ENCODE peak calls at places on chromosomes 5 and 9, in four cellular contexts. One of them, this sample, is unnamed.

GRCh38 chr9:14768561-14769234 is 46.2 kb upstream of the CER1 start:
- DNase-seq in K562: peak; percentile 17
- DNase-seq in esophagus squamous epithelium: no peak
- DNase-seq in neuronal stem cell: peak; percentile 63
- DNase-seq in this sample: no peak

GRCh38 chr5:35863159-35863558 is 6.5 kb downstream of the IL7R start:
- DNase-seq in esophagus squamous epithelium: no peak
- DNase-seq in K562: no peak
- DNase-seq in neuronal stem cell: no peak
- DNase-seq in this sample: no peak

GRCh38 chr5:68251386-68251785 is 35.8 kb downstream of the PIK3R1 start:
- DNase-seq in esophagus squamous epithelium: no peak
- DNase-seq in K562: no peak
- DNase-seq in neuronal stem cell: no peak
- DNase-seq in this sample: no peak

GRCh38 chr5:2029206-2029605 is 146.5 kb upstream of the IRX4 start:
- DNase-seq in K562: no peak
- DNase-seq in esophagus squamous epithelium: no peak
- DNase-seq in neuronal stem cell: no peak
- DNase-seq in this sample: no peak

GRCh38 chr5:31361906-31362900 is 168.7 kb downstream of the CDH6 start:
- DNase-seq in esophagus squamous epithelium: no peak
- DNase-seq in neuronal stem cell: no peak
- DNase-seq in K562: no peak
- DNase-seq in this sample: no peak

GRCh38 chr9:133074111-133074651 is 12.4 kb downstream of the CEL start:
- DNase-seq in neuronal stem cell: no peak
- DNase-seq in K562: peak; percentile 21
- DNase-seq in esophagus squamous epithelium: no peak
- DNase-seq in this sample: no peak

GRCh38 chr5:101244621-101245020 is 341.5 kb upstream of the ST8SIA4 start:
- DNase-seq in esophagus squamous epithelium: no peak
- DNase-seq in neuronal stem cell: no peak
- DNase-seq in K562: no peak
- DNase-seq in this sample: no peak

GRCh38 chr5:179275381-179275878 is 69.8 kb downstream of the ADAMTS2 start:
- DNase-seq in K562: no peak
- DNase-seq in esophagus squamous epithelium: no peak
- DNase-seq in neuronal stem cell: no peak
- DNase-seq in this sample: no peak

GRCh38 chr9:130156672-130157071 is 15.5 kb upstream of the NCS1 start:
- DNase-seq in K562: no peak
- DNase-seq in neuronal stem cell: no peak
- DNase-seq in esophagus squamous epithelium: no peak
- DNase-seq in this sample: no peak

GRCh38 chr5:11289208-11289607 is 528.2 kb upstream of the DAP start:
- DNase-seq in esophagus squamous epithelium: no peak
- DNase-seq in K562: no peak
- DNase-seq in neuronal stem cell: no peak
- DNase-seq in this sample: no peak
- H3K27ac ChIP-seq in esophagus squamous epithelium: no peak overlapping the region
- H3K27ac ChIP-seq in K562: no peak overlapping the region
- H3K27ac ChIP-seq in neuronal stem cell: no peak overlapping the region
- H3K27ac ChIP-seq in this sample: no peak overlapping the region

DNA sequence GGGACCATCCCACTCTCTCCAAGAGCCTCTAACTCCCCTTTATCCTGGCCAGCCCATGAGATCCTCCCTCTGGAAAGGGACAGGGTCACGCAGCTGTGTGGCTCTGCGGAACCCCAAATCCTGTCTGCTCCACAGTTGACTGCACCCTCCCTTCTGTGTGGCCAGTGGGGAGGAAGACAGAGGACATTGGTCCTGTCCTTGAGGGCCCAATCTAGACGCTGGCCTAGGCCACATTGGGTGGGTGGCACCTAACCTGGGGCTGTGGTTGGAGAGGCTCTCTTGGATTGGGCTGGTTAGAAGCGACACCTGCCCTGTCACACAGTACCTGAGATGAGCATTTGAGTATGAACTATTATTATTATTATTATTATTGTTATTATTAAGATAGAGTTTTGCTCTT is 12.6 kb upstream of the NXNL2 start:
- DNase-seq in esophagus squamous epithelium: no peak
- DNase-seq in K562: no peak
- DNase-seq in neuronal stem cell: no peak
- DNase-seq in this sample: no peak
- H3K27ac ChIP-seq in esophagus squamous epithelium: no peak overlapping the region
- H3K27ac ChIP-seq in K562: no peak overlapping the region
- H3K27ac ChIP-seq in neuronal stem cell: no peak overlapping the region
- H3K27ac ChIP-seq in this sample: no peak overlapping the region

GRCh38 chr9:116144038-116144437 is 9.6 kb upstream of the PAPPA start:
- DNase-seq in esophagus squamous epithelium: no peak
- DNase-seq in K562: no peak
- DNase-seq in neuronal stem cell: no peak
- DNase-seq in this sample: no peak
- H3K27ac ChIP-seq in esophagus squamous epithelium: peak overlapping the region; percentile 63
- H3K27ac ChIP-seq in K562: no peak overlapping the region
- H3K27ac ChIP-seq in neuronal stem cell: no peak overlapping the region
- H3K27ac ChIP-seq in this sample: no peak overlapping the region

DNA sequence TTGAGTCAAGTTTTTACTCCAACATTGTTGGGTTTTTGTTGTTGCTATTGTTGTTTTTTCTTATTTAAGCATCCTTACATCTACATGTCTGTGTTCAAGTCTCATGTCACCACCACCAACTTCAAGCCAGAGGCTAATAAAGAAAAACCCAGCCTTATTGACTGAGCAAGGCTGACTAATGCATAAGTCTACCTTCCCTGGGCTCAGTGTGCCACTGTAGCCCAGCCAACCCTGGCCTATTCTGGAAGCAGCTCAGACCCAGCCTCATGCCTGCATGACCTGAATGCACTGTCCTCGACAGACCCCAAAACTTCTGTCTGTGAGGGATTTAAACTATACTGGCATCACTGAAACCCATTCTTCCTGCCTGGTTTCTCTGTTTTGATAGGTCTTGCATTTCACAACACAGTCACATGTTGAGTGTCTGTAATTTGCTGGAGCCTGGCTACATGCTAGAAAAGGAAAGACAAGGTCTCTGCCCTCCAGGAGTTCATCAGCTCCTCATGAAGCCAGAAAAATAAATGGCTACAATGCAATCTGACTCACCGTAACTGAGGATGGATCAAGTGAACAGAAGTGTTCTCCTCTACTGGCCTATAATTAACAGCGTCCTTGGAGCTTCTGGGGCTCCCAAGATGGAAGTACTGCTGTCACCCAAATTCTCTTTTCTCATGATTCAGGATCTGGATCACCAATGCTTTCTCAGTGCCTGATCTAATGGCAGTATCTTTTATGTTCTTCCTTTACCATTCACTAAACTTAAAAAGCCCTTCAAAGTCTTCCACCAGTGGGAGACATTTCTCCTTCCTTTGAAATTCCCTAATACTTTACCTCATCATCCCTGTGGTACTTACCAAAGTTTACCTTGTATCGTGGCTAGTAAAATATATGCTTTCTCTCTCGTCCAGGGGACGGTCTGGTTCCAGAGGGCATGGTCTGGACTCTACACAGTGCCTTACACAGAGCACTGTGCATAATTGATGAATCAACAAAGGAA is 103.9 kb upstream of the IFNE start:
- DNase-seq in neuronal stem cell: no peak
- DNase-seq in esophagus squamous epithelium: no peak
- DNase-seq in K562: no peak
- DNase-seq in this sample: no peak
- H3K27ac ChIP-seq in neuronal stem cell: no peak overlapping the region
- H3K27ac ChIP-seq in esophagus squamous epithelium: no peak overlapping the region
- H3K27ac ChIP-seq in K562: no peak overlapping the region
- H3K27ac ChIP-seq in this sample: no peak overlapping the region

DNA sequence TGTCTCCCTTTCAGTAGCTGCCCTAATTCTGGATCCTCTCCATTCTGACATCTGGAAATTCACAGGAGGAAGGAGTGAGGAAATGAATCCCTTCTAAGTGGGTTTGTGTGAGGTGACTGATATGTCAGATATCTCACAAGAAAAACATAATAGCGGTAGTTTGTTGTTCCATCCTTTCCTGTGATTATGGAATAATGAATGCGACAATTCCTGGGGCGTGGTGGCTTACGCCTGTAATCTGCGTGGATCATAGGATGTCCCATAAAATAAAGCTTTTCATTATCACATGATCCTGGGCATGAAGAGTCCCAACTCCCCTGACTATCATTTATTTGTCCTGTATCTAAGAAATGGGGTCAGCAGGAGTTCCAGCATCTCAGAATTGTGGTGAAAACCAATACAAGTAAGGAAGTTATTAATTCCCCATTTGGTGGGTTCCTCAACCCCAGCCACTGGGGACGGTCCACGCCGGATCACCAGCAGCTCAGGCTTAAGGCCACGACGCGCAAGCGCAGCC is 375 bp upstream of the C5orf24 start:
- DNase-seq in neuronal stem cell: no peak
- DNase-seq in esophagus squamous epithelium: no peak
- DNase-seq in K562: no peak
- DNase-seq in this sample: no peak
- H3K27ac ChIP-seq in neuronal stem cell: peak overlapping the region; percentile 98
- H3K27ac ChIP-seq in esophagus squamous epithelium: peak overlapping the region; percentile 98
- H3K27ac ChIP-seq in K562: peak overlapping the region; percentile 96
- H3K27ac ChIP-seq in this sample: peak overlapping the region; percentile 88

DNA sequence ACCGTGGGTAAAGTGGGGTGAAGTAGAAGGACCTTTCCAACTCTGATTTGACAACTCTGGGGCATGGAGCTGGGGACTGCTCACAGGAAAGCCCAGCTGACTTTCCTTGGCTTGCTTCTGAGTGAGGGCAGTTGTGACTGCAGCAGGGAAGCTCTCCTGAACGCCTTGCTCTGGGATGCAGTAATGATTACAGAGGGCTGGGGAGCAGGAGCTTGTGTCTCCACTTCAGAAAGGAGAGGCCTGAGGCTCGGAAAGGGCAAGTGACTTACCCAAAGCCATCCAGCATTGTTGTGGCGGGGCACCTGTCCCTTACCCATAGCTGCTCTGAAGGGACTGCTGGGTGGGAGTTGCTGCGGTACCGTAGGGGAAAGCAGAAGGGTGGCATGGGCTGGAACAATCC is 41.2 kb downstream of the GSN start:
- DNase-seq in K562: no peak
- DNase-seq in esophagus squamous epithelium: no peak
- DNase-seq in neuronal stem cell: no peak
- DNase-seq in this sample: no peak
- H3K27ac ChIP-seq in K562: no peak overlapping the region
- H3K27ac ChIP-seq in esophagus squamous epithelium: peak overlapping the region; percentile 46
- H3K27ac ChIP-seq in neuronal stem cell: no peak overlapping the region
- H3K27ac ChIP-seq in this sample: no peak overlapping the region

GRCh38 chr9:90851444-90851843 is 49.8 kb downstream of the SYK start:
- DNase-seq in K562: no peak
- DNase-seq in neuronal stem cell: no peak
- DNase-seq in esophagus squamous epithelium: no peak
- DNase-seq in this sample: no peak
- H3K27ac ChIP-seq in K562: no peak overlapping the region
- H3K27ac ChIP-seq in neuronal stem cell: no peak overlapping the region
- H3K27ac ChIP-seq in esophagus squamous epithelium: no peak overlapping the region
- H3K27ac ChIP-seq in this sample: no peak overlapping the region

DNA sequence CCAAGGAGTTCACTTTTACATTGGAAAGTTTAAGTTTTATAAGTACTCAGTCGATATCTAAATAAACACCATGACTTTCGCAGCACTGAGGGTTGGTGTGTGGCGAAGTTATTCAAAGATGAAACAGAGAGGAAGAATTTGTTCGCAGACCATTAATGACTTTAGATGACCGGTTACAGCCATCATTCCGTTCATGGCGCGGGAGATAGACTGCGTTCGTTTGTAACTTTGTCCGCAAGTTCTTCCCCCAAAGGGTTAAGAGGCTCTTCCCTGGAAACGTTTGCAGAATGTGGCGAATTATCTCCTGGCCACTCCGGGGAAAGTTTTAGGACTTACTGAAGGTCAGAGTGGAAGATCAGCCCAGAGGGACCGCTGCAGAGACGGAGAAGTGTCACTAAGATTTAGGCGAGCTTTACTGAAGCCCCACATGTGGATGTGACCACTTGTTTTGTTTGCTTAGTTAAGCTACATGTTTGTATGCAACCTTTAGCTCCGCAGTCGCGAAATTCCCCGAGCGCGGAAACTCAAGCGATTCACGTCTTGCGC is 2.2 kb upstream of the FOXD1 start:
- DNase-seq in neuronal stem cell: no peak
- DNase-seq in K562: no peak
- DNase-seq in esophagus squamous epithelium: no peak
- DNase-seq in this sample: no peak
- H3K27ac ChIP-seq in neuronal stem cell: no peak overlapping the region
- H3K27ac ChIP-seq in K562: no peak overlapping the region
- H3K27ac ChIP-seq in esophagus squamous epithelium: no peak overlapping the region
- H3K27ac ChIP-seq in this sample: no peak overlapping the region

GRCh38 chr9:69172895-69173294 is 1.2 kb upstream of the TJP2 start:
- DNase-seq in esophagus squamous epithelium: no peak
- DNase-seq in neuronal stem cell: no peak
- DNase-seq in K562: no peak
- DNase-seq in this sample: no peak

GRCh38 chr9:69171517-69171916 is 2.6 kb upstream of the TJP2 start:
- DNase-seq in esophagus squamous epithelium: no peak
- DNase-seq in K562: no peak
- DNase-seq in neuronal stem cell: no peak
- DNase-seq in this sample: no peak

GRCh38 chr9:69174645-69175487 is 789 bp downstream of the TJP2 start:
- DNase-seq in esophagus squamous epithelium: no peak
- DNase-seq in K562: no peak
- DNase-seq in neuronal stem cell: no peak
- DNase-seq in this sample: no peak

GRCh38 chr9:69173891-69174644 is at the start of gene TJP2:
- DNase-seq in esophagus squamous epithelium: no peak
- DNase-seq in K562: peak; percentile 79
- DNase-seq in neuronal stem cell: peak; percentile 54
- DNase-seq in this sample: peak; percentile 81

DNA sequence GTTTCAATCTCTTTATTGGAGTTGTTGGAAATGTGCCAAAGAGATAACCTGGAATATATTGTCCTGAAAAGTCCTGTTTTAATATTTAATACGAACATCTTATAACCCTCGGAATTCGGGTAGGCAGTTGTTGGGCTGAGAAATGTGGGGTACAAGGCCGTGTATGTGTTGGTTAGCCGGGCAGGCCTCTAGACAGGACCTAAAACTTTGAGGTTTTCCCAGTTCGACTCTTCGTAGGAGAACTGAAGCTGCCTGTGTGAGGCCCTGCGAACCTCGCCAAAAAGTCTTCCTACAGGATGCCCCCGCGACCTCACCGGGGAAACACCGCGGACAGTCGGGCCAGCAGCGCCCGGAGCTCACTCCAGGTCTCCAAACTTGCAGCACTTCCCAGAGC is 583 bp upstream of the TJP2 start:
- DNase-seq in neuronal stem cell: no peak
- DNase-seq in K562: no peak
- DNase-seq in esophagus squamous epithelium: no peak
- DNase-seq in this sample: no peak
- H3K27ac ChIP-seq in neuronal stem cell: no peak overlapping the region
- H3K27ac ChIP-seq in K562: peak overlapping the region; percentile 79
- H3K27ac ChIP-seq in esophagus squamous epithelium: peak overlapping the region; percentile 79
- H3K27ac ChIP-seq in this sample: peak overlapping the region; percentile 81

GRCh38 chr5:115623632-115624031 is 2.2 kb downstream of the TMED7 start:
- DNase-seq in neuronal stem cell: no peak
- DNase-seq in esophagus squamous epithelium: no peak
- DNase-seq in K562: no peak
- DNase-seq in this sample: no peak
- H3K27ac ChIP-seq in neuronal stem cell: no peak overlapping the region
- H3K27ac ChIP-seq in esophagus squamous epithelium: no peak overlapping the region
- H3K27ac ChIP-seq in K562: peak overlapping the region; percentile 96
- H3K27ac ChIP-seq in this sample: no peak overlapping the region